ENCODE peak calls at places on chromosomes 1 and 21, in four cellular contexts. V is GM12878, G is K562, D is HepG2. F is an unnamed sample.

GRCh38 chr1:21909787-21910503 is 27.2 kb downstream of the HSPG2 start:
- DNase-seq in V (peak), D (no peak), G (peak), F (peak)

GRCh38 chr1:197399691-197400521 is 131.9 kb downstream of the CRB1 start:
- DNase-seq in V (peak), G (peak), D (peak), F (peak)

GRCh38 chr1:182157187-182157586 is 95.7 kb upstream of the ZNF648 start:
- DNase-seq in G (no peak), V (no peak), D (no peak), F (no peak)

GRCh38 chr1:220813013-220813412 is 26.3 kb downstream of the MTARC1 start:
- DNase-seq in G (peak), D (no peak), V (no peak), F (no peak)

GRCh38 chr1:245155186-245156040 is 628 bp downstream of the KIF26B start:
- DNase-seq in V (no peak), D (no peak), G (peak), F (peak)

GRCh38 chr1:82731216-82731615 is 930.5 kb downstream of the ADGRL2 start:
- DNase-seq in D (no peak), G (no peak), V (no peak), F (no peak)

GRCh38 chr1:29324771-29325351 is 88.5 kb downstream of the PTPRU start:
- DNase-seq in D (no peak), V (no peak), G (peak), F (no peak)

GRCh38 chr1:11248169-11248568 is 14.2 kb downstream of the MTOR start:
- DNase-seq in G (peak), D (no peak), V (no peak), F (no peak)

GRCh38 chr1:60895167-60896124 is 186.9 kb upstream of the NFIA start:
- DNase-seq in V (no peak), G (peak), D (no peak), F (no peak)

GRCh38 chr1:182166321-182166720 is 104.8 kb upstream of the ZNF648 start:
- DNase-seq in V (no peak), G (no peak), D (no peak), F (no peak)

GRCh38 chr1:59214764-59215208 is 82.1 kb upstream of the FGGY start:
- DNase-seq in G (no peak), V (no peak), D (peak), F (no peak)

GRCh38 chr21:24428539-24429186 is 1178.6 kb downstream of the MRPL39 start:
- DNase-seq in D (no peak), V (no peak), G (no peak), F (no peak)

GRCh38 chr1:43835141-43836021 is 98.2 kb upstream of the ARTN start:
- DNase-seq in G (peak), V (no peak), D (no peak), F (peak)

GRCh38 chr1:227192163-227192562 is 126.1 kb downstream of the CDC42BPA start:
- DNase-seq in G (peak), V (peak), D (no peak), F (peak)

GRCh38 chr21:14901482-14901958 is 163.3 kb downstream of the NRIP1 start:
- DNase-seq in V (no peak), D (no peak), G (no peak), F (no peak)

GRCh38 chr1:20726107-20726911 is 6.2 kb downstream of the SH2D5 start:
- DNase-seq in G (no peak), D (no peak), V (no peak), F (no peak)

GRCh38 chr1:54327386-54328116 is 78.6 kb downstream of the SSBP3 start:
- DNase-seq in V (no peak), G (peak), D (no peak), F (peak)

GRCh38 chr1:221543529-221544120 is 198.3 kb downstream of the DUSP10 start:
- DNase-seq in G (peak), V (no peak), D (no peak), F (peak)

GRCh38 chr21:32298148-32298559 is 501 bp upstream of the MRAP start:
- DNase-seq in V (no peak), G (no peak), D (no peak), F (no peak)

GRCh38 chr21:35204125-35204524 is 155.0 kb upstream of the RUNX1 start:
- DNase-seq in D (no peak), V (no peak), G (no peak), F (peak)

GRCh38 chr21:35204850-35205564 is 155.9 kb upstream of the RUNX1 start:
- DNase-seq in V (no peak), D (no peak), G (peak), F (peak)

GRCh38 chr21:35202431-35202830 is 153.3 kb upstream of the RUNX1 start:
- DNase-seq in G (no peak), D (no peak), V (no peak), F (peak)

GRCh38 chr21:35201799-35202198 is 152.7 kb upstream of the RUNX1 start:
- DNase-seq in V (no peak), G (no peak), D (no peak), F (no peak)

GRCh38 chr21:35203093-35204021 is 154.3 kb upstream of the RUNX1 start:
- DNase-seq in G (no peak), D (no peak), V (no peak), F (peak)
- TF ChIP-seq POLR2AphosphoS5 in G (no peak), D (no peak), V (no peak), F (no peak)

GRCh38 chr1:186272486-186272885 is 102.6 kb downstream of the TPR start:
- DNase-seq in D (no peak), V (no peak), G (no peak), F (peak)

GRCh38 chr1:186271032-186271431 is 104.0 kb downstream of the TPR start:
- DNase-seq in V (no peak), G (no peak), D (no peak), F (no peak)

DNA sequence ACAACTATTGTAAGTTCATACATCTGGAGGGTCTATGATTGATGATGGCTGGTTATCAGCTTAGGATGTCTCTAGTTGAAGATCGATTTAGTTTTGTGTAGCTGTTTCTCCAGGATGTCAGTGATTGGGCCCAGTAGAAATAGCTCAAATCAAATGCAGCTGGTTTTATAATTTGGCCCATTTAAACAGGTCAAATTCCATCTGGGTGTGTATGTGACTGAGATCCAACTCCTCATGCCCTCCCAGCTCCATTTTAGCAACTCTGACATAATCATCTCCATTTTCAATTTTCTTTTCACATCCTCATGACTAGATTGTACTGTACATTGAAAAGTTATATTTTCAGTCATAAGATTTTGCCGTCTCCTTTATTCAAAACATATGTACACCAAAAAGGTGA is 99.2 kb downstream of the TPR start:
- DNase-seq in G (no peak), V (no peak), D (no peak), F (no peak)
- TF ChIP-seq MYC in G (no peak), V (no peak), D (no peak), F (no peak)

DNA sequence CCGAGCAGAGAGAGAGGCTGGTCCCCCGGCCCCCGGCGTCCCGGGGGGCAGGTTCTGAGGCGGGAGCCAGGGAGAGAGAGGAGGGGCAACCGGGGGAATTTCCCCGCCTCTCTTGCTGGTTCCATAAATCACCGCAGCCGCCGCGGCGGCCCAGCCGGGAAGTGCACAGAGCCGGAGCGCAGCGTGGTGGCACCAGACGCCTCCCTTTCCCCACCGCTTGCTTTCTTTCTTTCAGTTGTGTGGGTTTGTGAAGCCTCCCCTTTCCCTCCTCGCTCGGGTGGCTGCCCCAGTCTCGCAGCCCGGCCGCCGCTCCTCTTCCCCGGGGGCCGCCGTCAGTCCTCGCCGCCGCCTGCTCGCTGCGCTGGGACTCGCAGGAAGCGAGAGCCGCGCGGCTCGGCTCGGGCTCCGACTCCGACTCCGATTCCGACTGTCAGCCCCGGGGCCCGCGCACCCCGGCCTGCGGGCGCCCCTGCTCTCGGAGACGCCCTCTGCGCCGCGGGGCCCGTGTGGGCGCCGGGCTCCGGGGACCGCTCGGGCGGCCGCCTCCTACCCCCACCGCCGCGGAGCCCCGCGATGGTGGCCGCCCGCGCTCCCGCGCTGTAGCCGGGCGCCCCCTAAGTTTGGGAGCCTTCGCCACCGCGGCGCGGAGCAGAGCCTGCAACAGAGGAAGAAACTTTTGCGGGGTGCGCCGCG is at the start of gene CACHD1:
- DNase-seq in G (no peak), V (no peak), D (no peak), F (peak)
- H3K4me3 ChIP-seq in G (no peak), V (peak), D (peak), F (peak)

DNA sequence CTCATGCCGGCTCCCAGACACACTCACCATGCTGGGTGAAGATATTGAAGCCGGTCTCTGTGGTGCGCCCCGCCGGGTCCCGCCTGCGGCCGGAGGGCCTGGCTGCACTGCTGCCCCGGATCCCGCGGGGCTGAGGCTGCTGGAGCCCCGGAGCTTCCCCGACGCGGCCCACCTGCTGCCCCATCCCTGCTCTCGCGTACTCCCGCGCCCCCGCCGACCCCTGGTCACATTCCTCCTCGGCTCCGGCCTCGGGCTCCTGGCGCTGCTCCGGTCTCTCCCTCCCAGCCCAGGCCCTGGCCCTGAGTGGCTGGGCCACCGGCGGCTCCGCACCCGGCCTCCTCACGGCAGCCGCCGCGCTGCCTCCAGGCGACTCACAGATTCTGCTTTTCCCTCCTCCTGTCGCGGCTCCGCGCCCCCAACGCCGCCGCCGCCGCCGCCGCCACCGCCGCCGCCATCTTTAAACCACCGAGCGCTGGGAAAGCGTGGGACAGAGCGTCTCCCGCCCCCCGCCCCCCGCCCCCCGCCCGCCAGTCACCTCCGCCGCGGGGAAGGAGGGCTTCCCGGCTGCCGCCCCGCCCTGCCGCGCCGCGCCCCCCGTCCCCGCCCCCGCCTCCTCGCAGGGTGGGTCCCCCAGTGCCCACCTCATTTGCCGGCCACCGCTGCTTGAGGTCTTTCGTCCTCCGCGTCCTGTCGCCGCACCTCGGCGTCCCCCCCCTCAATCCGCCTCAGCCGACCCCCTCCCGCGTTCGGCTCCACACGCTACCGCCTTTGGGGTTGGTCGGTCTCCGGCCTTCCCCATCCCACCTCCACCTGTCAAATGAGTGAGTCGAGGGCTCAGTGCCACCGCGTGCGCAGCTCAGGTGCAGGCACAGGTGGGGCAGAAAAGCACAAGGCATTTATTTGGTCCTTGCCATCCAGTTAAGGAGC is at the start of gene ABL2:
- DNase-seq in G (peak), V (no peak), D (peak), F (peak)
- TF ChIP-seq POLR2AphosphoS5 in G (peak), V (no peak), D (no peak), F (peak)

F was measured in endothelial cell of umbilical vein.